ENCODE peak calls at places on chromosomes 16 and 17, in seven cellular contexts. K is body of pancreas, Q is lower leg skin, G is uterus, N is tibial nerve, T is A549, C is stomach. V is an unnamed sample.
A peak's percentile ranks its signal among the peaks of the same experiment; 100 is the strongest.

GRCh38 chr16:20260215-20261009 is 66.9 kb downstream of the GP2 start:
- DNase-seq in K (no peak), Q (no peak), G (no peak), N (no peak), T (no peak), C (no peak), V (no peak)

GRCh38 chr17:75937652-75938051 is 3.2 kb downstream of the FBF1 start:
- DNase-seq in K (no peak), Q (no peak), G (no peak), N (no peak), T (no peak), C (no peak), V (no peak)

GRCh38 chr17:78432226-78432894 is 53.9 kb downstream of the PGS1 start:
- DNase-seq in K (no peak), Q (no peak), G (no peak), N (no peak), T (no peak), C (no peak), V (no peak)

GRCh38 chr17:11170901-11171300 is 70.1 kb upstream of the SHISA6 start:
- DNase-seq in K (no peak), Q (no peak), G (no peak), N (no peak), T (no peak), C (no peak), V (no peak)

GRCh38 chr17:17417718-17418151 is 59.1 kb upstream of the MED9 start:
- DNase-seq in K (no peak), Q (no peak), G (no peak), N (no peak), T (no peak), C (no peak), V (no peak)

GRCh38 chr16:3364774-3365427 is 9.2 kb downstream of the OR2C1 start:
- DNase-seq in K (peak; percentile 94), Q (peak; percentile 58), G (peak; percentile 88), N (peak; percentile 54), T (peak; percentile 97), C (peak; percentile 74), V (peak; percentile 53)

GRCh38 chr17:80874866-80875445 is 116.7 kb upstream of the CHMP6 start:
- DNase-seq in K (no peak), Q (no peak), G (no peak), N (no peak), T (no peak), C (no peak), V (no peak)

GRCh38 chr16:75965504-75966374 is 239.4 kb upstream of the CPHXL start:
- DNase-seq in K (no peak), Q (no peak), G (no peak), N (no peak), T (peak; percentile 6), C (no peak), V (no peak)

GRCh38 chr17:1455291-1455747 is 713 bp downstream of the CRK start:
- DNase-seq in K (peak; percentile 79), Q (peak; percentile 51), G (peak; percentile 57), N (peak; percentile 43), T (peak; percentile 84), C (peak; percentile 62), V (peak; percentile 78)

GRCh38 chr17:1467898-1468492 is 12.0 kb upstream of the CRK start:
- DNase-seq in K (peak; percentile 57), Q (no peak), G (peak; percentile 73), N (peak; percentile 61), T (no peak), C (no peak), V (peak; percentile 96)

GRCh38 chr17:30203471-30203981 is 32.0 kb downstream of the SLC6A4 start:
- DNase-seq in K (no peak), Q (no peak), G (no peak), N (no peak), T (no peak), C (no peak), V (no peak)

GRCh38 chr16:1971678-1972489 is at the start of gene TBL3:
- DNase-seq in K (peak; percentile 94), Q (peak; percentile 90), G (peak; percentile 94), N (peak; percentile 85), T (peak; percentile 95), C (peak; percentile 94), V (peak; percentile 87)

GRCh38 chr16:89860747-89861304 is 12.6 kb upstream of the TCF25 start:
- DNase-seq in K (peak; percentile 56), Q (no peak), G (peak; percentile 58), N (peak; percentile 57), T (peak; percentile 58), C (peak; percentile 70), V (peak; percentile 16)

GRCh38 chr16:22035094-22035675 is 27.3 kb downstream of the MOSMO start:
- DNase-seq in K (no peak), Q (no peak), G (no peak), N (no peak), T (no peak), C (no peak), V (no peak)

GRCh38 chr17:65987988-65988387 is 203.9 kb downstream of the CEP112 start:
- DNase-seq in K (peak; percentile 26), Q (no peak), G (no peak), N (no peak), T (peak; percentile 62), C (no peak), V (no peak)

GRCh38 chr17:75244133-75244866 is 17.1 kb downstream of the GGA3 start:
- DNase-seq in K (no peak), Q (no peak), G (no peak), N (no peak), T (no peak), C (no peak), V (no peak)

GRCh38 chr16:66372898-66373155 is 6.3 kb downstream of the CDH5 start:
- DNase-seq in K (no peak), Q (no peak), G (no peak), N (no peak), T (no peak), C (no peak), V (no peak)

GRCh38 chr16:57235128-57236092 is 9.6 kb upstream of the ARL2BP start:
- DNase-seq in K (peak; percentile 29), Q (no peak), G (no peak), N (no peak), T (no peak), C (no peak), V (no peak)

DNA sequence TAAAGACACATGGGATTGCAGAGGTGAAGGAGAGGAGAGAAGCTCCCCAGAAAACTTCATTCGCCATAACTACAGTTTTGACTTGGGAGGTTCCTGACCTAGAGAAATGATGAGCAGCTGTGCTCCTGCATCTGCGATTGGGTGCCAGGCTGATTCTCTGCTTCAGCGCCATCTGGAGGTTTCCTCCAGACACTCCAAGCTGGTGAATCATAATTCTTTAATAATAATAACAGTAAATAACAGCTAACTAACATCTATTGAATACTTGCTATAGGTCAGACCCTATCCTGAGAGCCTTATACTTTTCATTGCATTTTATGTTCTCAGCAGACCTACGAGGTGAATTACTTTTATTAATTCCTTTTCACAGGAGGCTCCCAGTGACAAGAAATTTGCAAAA is 575.8 kb downstream of the TOX3 start:
- DNase-seq in K (peak; percentile 9), Q (no peak), G (no peak), N (no peak), T (peak; percentile 20), C (peak; percentile 30), V (no peak)
- TF ChIP-seq CTCF in K (peak; percentile 28), Q (no peak), G (no peak), N (no peak), T (no peak), C (no peak), V (no peak)

DNA sequence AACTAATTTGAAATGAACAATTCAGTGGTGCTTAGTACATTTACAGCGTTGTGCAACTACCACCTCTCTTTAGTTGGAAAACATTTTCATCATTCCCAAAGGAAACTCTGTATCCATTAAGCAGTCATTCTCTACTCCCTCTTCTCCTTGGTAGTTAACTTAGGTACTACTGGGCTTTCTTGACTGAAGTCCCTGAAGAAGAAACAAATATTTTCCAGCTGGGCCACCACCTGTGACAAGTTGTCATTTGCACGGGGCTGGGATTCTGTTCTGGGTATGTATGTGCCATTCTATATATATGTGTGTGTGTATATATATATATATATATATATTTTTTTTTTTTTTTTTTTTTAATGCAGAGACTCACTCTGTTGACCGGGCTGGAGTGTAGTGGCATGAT is 15.4 kb upstream of the RMI2 start:
- DNase-seq in K (no peak), Q (no peak), G (no peak), N (no peak), T (no peak), C (no peak), V (no peak)
- TF ChIP-seq POLR2A in K (no peak), Q (no peak), G (no peak), N (no peak), T (no peak), C (no peak), V (no peak)

GRCh38 chr17:54749157-54749556 is 151.5 kb upstream of the TOM1L1 start:
- DNase-seq in K (no peak), Q (no peak), G (no peak), N (no peak), T (peak; percentile 21), C (no peak), V (no peak)
- TF ChIP-seq CTCF in K (no peak), Q (no peak), G (no peak), N (no peak), T (no peak), C (no peak), V (no peak)

GRCh38 chr17:68379150-68379510 is 78.2 kb downstream of the WIPI1 start:
- DNase-seq in K (no peak), Q (no peak), G (no peak), N (no peak), T (no peak), C (no peak), V (no peak)

GRCh38 chr17:68379692-68380677 is 77.3 kb downstream of the WIPI1 start:
- DNase-seq in K (no peak), Q (no peak), G (no peak), N (no peak), T (no peak), C (no peak), V (no peak)

GRCh38 chr17:68377771-68378201 is 79.5 kb downstream of the WIPI1 start:
- DNase-seq in K (no peak), Q (no peak), G (no peak), N (no peak), T (no peak), C (no peak), V (no peak)

GRCh38 chr17:68381076-68381900 is 76.0 kb downstream of the WIPI1 start:
- DNase-seq in K (peak; percentile 66), Q (no peak), G (peak; percentile 75), N (no peak), T (peak; percentile 84), C (peak; percentile 41), V (no peak)

DNA sequence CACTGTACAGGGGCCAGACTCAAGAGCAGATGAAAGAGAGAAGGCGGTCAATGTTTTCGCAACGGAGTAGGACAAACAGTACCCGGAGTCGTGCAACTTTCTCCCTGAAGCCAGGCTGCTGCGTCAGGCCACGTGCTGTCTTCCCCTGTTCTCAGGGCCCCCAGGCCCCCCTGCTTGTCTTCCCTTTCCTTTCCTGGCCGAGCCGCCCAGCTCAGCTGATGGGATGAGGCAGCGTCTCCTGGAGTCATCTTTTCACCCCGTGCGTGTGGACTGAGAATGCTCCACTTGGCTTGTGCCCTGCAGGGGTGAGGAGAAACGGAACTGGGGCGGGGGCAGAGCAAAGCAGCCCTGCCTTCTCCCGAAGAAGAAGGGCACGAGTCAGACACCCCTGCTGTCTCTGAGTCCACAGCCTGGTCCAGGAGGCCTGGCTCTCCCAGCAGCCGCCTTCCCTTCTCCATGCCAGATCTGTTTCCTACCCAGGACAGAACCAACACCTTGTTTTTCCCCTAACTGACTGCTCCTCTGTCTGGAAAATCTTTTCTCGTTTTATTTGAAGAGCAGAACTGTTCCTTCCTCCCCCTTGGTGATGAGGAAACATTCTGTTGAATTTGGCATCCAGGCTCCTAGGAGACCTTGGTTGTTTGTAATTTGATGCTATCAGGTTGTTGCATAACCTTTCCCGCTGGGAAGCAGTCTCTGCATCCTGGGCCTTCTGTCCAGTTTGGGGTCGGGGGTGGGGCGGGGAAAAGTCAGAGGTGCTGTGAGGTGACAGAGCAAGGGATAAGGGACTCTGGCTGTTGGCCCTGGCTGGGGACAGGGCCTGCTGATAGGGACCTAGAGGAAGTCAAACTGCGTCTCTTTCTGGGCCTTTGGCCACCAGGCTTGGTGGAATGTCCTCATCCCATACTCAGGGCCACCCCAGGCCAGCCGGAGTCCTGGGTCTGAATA is 78.8 kb downstream of the WIPI1 start:
- DNase-seq in K (peak; percentile 92), Q (peak; percentile 94), G (peak; percentile 98), N (peak; percentile 96), T (peak; percentile 88), C (peak; percentile 71), V (peak; percentile 100)
- TF ChIP-seq POLR2A in K (no peak), Q (no peak), G (peak; percentile 53), N (peak; percentile 19), T (no peak), C (no peak), V (peak; percentile 12)